ENCODE peak calls at places on chromosomes 1 and 21, in seven cellular contexts. P is CD8-positive, alpha-beta T cell; I is fibroblast of the aortic adventitia; J is CD4-positive, alpha-beta memory T cell; Y is AG10803; E is fibroblast of villous mesenchyme; M is PC-3. K is an unnamed sample.

GRCh38 chr1:172699111-172699510 is 40.2 kb downstream of the FASLG start:
- DNase-seq in Y (peak), E (no peak), J (peak), P (peak), M (peak), I (peak), K (peak)

GRCh38 chr1:165598676-165599059 is 32.4 kb upstream of the MGST3 start:
- DNase-seq in P (no peak), E (no peak), J (no peak), I (no peak), M (no peak), Y (no peak), K (no peak)

GRCh38 chr1:9251501-9251900 is 16.9 kb downstream of the H6PD start:
- DNase-seq in J (no peak), P (no peak), E (no peak), I (no peak), Y (no peak), M (no peak), K (no peak)

GRCh38 chr1:248165186-248165585 is 9.4 kb upstream of the OR2M2 start:
- DNase-seq in I (no peak), J (no peak), E (no peak), P (no peak), M (no peak), Y (no peak), K (no peak)

GRCh38 chr1:40712405-40712944 is 21.0 kb downstream of the NFYC start:
- DNase-seq in J (no peak), I (no peak), M (peak), Y (no peak), P (no peak), E (no peak), K (no peak)

GRCh38 chr1:62050165-62050564 is 144.5 kb upstream of the L1TD1 start:
- DNase-seq in I (no peak), P (no peak), J (no peak), Y (no peak), E (no peak), M (no peak), K (no peak)

GRCh38 chr1:67459068-67459467 is 28.9 kb upstream of the SERBP1 start:
- DNase-seq in Y (no peak), I (no peak), M (peak), P (no peak), J (no peak), E (no peak), K (no peak)

GRCh38 chr1:72954943-72955342 is 672.6 kb upstream of the NEGR1 start:
- DNase-seq in I (no peak), P (no peak), Y (no peak), J (no peak), E (no peak), M (peak), K (no peak)

GRCh38 chr1:98286656-98287055 is 365.8 kb upstream of the DPYD start:
- DNase-seq in P (no peak), Y (no peak), E (no peak), M (no peak), I (no peak), J (no peak), K (no peak)

GRCh38 chr1:113930499-113931161 is 1.5 kb downstream of the HIPK1 start:
- DNase-seq in J (peak), Y (peak), P (peak), M (peak), I (peak), E (peak), K (no peak)

GRCh38 chr1:106755682-106756406 is 300.6 kb upstream of the PRMT6 start:
- DNase-seq in M (peak), E (peak), I (peak), Y (peak), J (no peak), P (no peak), K (peak)

GRCh38 chr1:233389169-233389568 is 61.6 kb downstream of the MAP3K21 start:
- DNase-seq in P (no peak), M (peak), J (no peak), Y (no peak), I (no peak), E (peak), K (no peak)

GRCh38 chr1:212284332-212284743 is 872 bp upstream of the PPP2R5A start:
- DNase-seq in Y (peak), J (no peak), P (no peak), M (no peak), I (peak), E (no peak), K (no peak)

GRCh38 chr1:225607355-225607754 is 45.6 kb downstream of the ENAH start:
- DNase-seq in E (peak), P (no peak), M (no peak), I (no peak), Y (no peak), J (no peak), K (no peak)

GRCh38 chr21:17612565-17613241 is at the start of gene BTG3:
- DNase-seq in P (peak), E (peak), M (peak), J (peak), Y (peak), I (peak), K (peak)

GRCh38 chr1:30919025-30919881 is 10.7 kb upstream of the SDC3 start:
- DNase-seq in M (peak), P (no peak), E (peak), I (peak), Y (peak), J (no peak), K (peak)

GRCh38 chr1:84634536-84635205 is 55.6 kb downstream of the SSX2IP start:
- DNase-seq in M (peak), I (no peak), E (no peak), J (no peak), Y (no peak), P (no peak), K (no peak)

GRCh38 chr1:169312084-169312954 is 55.3 kb downstream of the NME7 start:
- DNase-seq in Y (peak), I (peak), M (peak), E (peak), P (no peak), J (peak), K (peak)

GRCh38 chr1:173330149-173330951 is 123.2 kb upstream of the TNFSF4 start:
- DNase-seq in E (peak), M (peak), I (peak), P (no peak), Y (peak), J (no peak), K (peak)

GRCh38 chr21:43207868-43208267 is 39.1 kb downstream of the CRYAA start:
- DNase-seq in Y (no peak), J (no peak), I (no peak), P (no peak), M (no peak), E (no peak), K (no peak)

GRCh38 chr1:192609110-192610079 is 26.6 kb upstream of the RGS13 start:
- DNase-seq in E (no peak), P (peak), I (no peak), Y (no peak), J (peak), M (no peak), K (no peak)

GRCh38 chr21:29092102-29092959 is 18.9 kb upstream of the CCT8 start:
- DNase-seq in E (peak), I (peak), J (no peak), Y (peak), P (no peak), M (no peak), K (no peak)

GRCh38 chr1:217029311-217030157 is 306.3 kb upstream of the ESRRG start:
- DNase-seq in I (peak), M (peak), Y (peak), J (no peak), P (no peak), E (peak), K (peak)

GRCh38 chr1:212162635-212163034 is 122.6 kb upstream of the PPP2R5A start:
- DNase-seq in P (no peak), I (peak), E (peak), M (no peak), Y (peak), J (peak), K (peak)

GRCh38 chr1:150578278-150579109 is 916 bp downstream of the MCL1 start:
- DNase-seq in P (no peak), Y (peak), I (peak), E (peak), J (peak), M (peak), K (peak)

GRCh38 chr1:183567584-183567983 is 22.7 kb downstream of the NCF2 start:
- DNase-seq in I (peak), J (no peak), E (no peak), P (no peak), Y (peak), M (peak), K (no peak)

GRCh38 chr1:24386241-24386640 is 27.3 kb downstream of the STPG1 start:
- DNase-seq in P (no peak), M (no peak), E (no peak), I (no peak), J (no peak), Y (peak), K (no peak)

GRCh38 chr1:183559061-183559460 is 31.2 kb downstream of the NCF2 start:
- DNase-seq in M (no peak), I (no peak), J (no peak), P (no peak), Y (no peak), E (no peak), K (no peak)

GRCh38 chr21:33968082-33968997 is 52.7 kb upstream of the ATP5PO start:
- DNase-seq in I (peak), J (no peak), E (peak), Y (peak), M (peak), P (no peak), K (no peak)

GRCh38 chr1:67540733-67541125 is 110.5 kb upstream of the SERBP1 start:
- DNase-seq in M (peak), Y (peak), P (no peak), I (no peak), E (no peak), J (no peak), K (no peak)

GRCh38 chr1:92816732-92817131 is 15.1 kb upstream of the RPL5 start:
- DNase-seq in I (no peak), E (no peak), P (no peak), J (no peak), M (no peak), Y (no peak), K (no peak)

GRCh38 chr1:40143891-40144575 is 17.2 kb upstream of the RLF start:
- DNase-seq in E (peak), J (peak), I (peak), Y (peak), M (peak), P (peak), K (no peak)

GRCh38 chr1:190179817-190180216 is 297.8 kb downstream of the BRINP3 start:
- DNase-seq in E (peak), Y (no peak), M (peak), J (no peak), I (peak), P (no peak), K (peak)

GRCh38 chr1:150092180-150092791 is 24.7 kb downstream of the VPS45 start:
- DNase-seq in J (no peak), P (no peak), E (no peak), M (no peak), I (no peak), Y (no peak), K (no peak)

GRCh38 chr1:7287013-7287412 is 484.1 kb upstream of the VAMP3 start:
- DNase-seq in Y (no peak), I (no peak), M (no peak), P (no peak), J (no peak), E (no peak), K (no peak)

GRCh38 chr1:47709302-47710074 is 271.6 kb downstream of the FOXD2 start:
- DNase-seq in M (no peak), J (peak), Y (no peak), P (no peak), E (no peak), I (no peak), K (no peak)

GRCh38 chr1:112618114-112618720 is 724 bp downstream of the ST7L start:
- DNase-seq in I (peak), J (peak), P (no peak), E (peak), M (no peak), Y (peak), K (no peak)

GRCh38 chr21:26583737-26584136 is 10.7 kb upstream of the CYYR1 start:
- DNase-seq in I (no peak), M (no peak), Y (peak), E (no peak), P (no peak), J (no peak), K (no peak)
- H3K4me3 ChIP-seq in I (no peak), M (peak), Y (peak), E (peak), P (no peak), J (no peak), K (no peak)

GRCh38 chr1:234699795-234700665 is 90.1 kb upstream of the IRF2BP2 start:
- DNase-seq in E (peak), M (no peak), I (peak), J (no peak), P (no peak), Y (peak), K (peak)
- H3K4me3 ChIP-seq in E (no peak), M (no peak), I (no peak), J (no peak), P (no peak), Y (no peak), K (no peak)

GRCh38 chr1:60213253-60213652 is 139.7 kb upstream of the C1orf87 start:
- DNase-seq in Y (no peak), M (no peak), I (no peak), P (no peak), E (no peak), J (no peak), K (no peak)
- H3K4me3 ChIP-seq in Y (no peak), M (no peak), I (no peak), P (no peak), E (no peak), J (no peak), K (no peak)

GRCh38 chr1:198153103-198153502 is 3.7 kb upstream of the NEK7 start:
- DNase-seq in J (no peak), M (peak), E (no peak), Y (peak), I (peak), P (no peak), K (no peak)
- H3K4me3 ChIP-seq in J (no peak), M (no peak), E (no peak), Y (no peak), I (no peak), P (no peak), K (no peak)

GRCh38 chr1:39131940-39132339 is 72.6 kb upstream of the MACF1 start:
- DNase-seq in I (no peak), M (no peak), P (no peak), J (no peak), E (no peak), Y (no peak), K (no peak)
- H3K4me3 ChIP-seq in I (no peak), M (peak), P (no peak), J (no peak), E (no peak), Y (no peak), K (no peak)

DNA sequence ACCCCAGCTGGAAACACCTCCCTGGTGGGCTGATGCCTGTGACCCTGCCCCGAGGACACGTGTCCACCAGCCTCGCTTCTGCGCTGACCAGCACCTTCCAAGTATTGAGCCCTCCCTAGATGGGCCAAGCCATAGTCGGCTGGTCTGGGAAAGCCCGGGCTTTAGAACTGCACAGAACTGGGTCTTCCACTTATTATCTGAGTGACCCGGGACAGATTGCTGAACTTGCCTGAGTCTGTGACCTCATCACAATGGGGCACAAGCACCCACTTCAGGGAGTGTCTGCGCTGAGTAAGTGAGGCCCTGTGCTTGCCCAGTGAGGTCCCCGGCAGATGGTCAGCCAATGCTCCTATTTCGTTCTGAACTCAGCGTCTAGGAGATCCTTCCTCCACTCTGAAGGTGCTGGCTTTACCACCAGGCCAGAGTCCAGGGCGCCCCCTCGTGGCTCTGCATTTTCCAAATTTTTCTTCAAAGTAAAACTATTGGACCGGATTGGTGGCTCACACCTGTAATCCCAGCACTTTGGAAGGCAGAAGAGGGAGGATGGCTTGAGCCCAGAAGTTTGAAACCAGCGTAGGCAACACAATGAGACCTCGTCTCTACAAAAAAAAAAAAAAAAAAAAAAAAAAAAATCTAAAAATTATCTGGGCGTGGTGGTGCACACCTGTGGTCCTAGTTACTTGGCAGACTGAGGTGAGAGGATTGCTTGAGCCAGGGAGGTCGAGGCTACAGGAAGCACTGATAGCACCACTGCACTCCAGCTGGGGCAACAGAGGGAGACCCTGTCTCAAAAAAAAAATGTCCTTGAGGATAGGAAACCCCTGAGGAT is 61.8 kb downstream of the FCRL5 start:
- DNase-seq in I (peak), E (peak), P (no peak), J (peak), Y (peak), M (peak), K (peak)
- H3K4me3 ChIP-seq in I (no peak), E (no peak), P (no peak), J (no peak), Y (no peak), M (no peak), K (no peak)

GRCh38 chr1:75841421-75841820 is 44.7 kb downstream of the MSH4 start:
- DNase-seq in Y (no peak), E (no peak), J (no peak), M (no peak), P (no peak), I (no peak), K (no peak)

GRCh38 chr1:75838099-75838498 is 41.4 kb downstream of the MSH4 start:
- DNase-seq in P (no peak), Y (no peak), I (peak), M (no peak), J (no peak), E (no peak), K (no peak)

DNA sequence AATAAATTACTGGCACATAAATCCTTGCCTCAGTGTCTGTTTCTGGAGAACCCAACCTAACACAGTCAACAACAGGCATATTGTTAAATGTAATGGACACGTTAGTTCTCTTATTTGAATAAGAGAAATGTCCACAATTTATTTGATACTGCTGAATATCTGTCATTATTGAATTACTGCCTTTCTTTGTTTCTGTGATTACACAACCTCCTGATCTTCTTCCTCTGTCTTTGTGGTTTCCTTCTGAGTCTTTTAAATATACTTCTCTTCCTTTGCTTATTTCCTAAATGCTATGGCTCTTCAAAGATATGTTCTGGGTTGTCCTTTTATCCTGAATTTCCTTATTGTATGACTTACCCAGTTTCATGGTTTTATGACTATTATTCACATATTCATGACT is 39.8 kb downstream of the MSH4 start:
- DNase-seq in Y (no peak), P (no peak), M (no peak), J (no peak), E (no peak), I (no peak), K (no peak)
- H3K4me3 ChIP-seq in Y (no peak), P (no peak), M (no peak), J (no peak), E (no peak), I (no peak), K (no peak)

DNA sequence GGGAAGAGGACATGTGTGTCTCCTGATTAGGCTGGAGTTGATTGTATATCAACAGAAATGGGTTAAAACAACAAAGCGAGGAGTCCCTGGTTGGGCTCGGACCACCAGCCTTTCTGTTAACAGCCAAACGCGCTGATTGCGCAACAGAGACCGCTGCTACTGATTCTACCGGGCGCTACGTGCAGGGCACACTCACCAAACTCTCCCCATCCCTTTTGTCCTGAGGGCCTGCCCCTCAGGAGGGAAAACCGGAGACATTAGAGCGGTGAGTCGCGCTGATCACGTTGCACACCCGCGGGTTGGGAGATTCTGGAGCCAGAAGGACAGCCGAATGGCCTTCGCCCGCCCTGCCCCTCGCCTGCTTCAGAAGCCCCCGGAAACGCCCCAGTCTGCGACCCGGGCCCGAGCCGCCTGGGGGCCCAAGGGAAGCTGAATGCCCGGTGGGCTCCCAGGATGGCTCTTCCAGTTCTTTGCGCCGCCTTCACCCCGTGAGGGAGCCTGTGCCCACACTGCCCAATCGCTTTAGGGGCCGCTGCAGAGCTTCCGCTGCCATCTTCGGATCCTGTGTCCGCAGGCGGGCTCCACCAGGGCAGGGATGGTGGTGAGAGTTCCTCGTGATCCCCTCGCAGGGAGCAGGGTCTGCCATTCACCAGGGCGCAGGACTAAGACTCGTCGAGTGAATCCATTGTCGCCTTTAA is 165.4 kb upstream of the NBPF11 start:
- DNase-seq in I (no peak), J (no peak), M (no peak), P (no peak), Y (no peak), E (no peak), K (no peak)
- H3K4me3 ChIP-seq in I (no peak), J (no peak), M (no peak), P (peak), Y (no peak), E (no peak), K (no peak)

GRCh38 chr1:152398812-152399698 is 15.0 kb downstream of the CRNN start:
- DNase-seq in E (no peak), J (peak), M (peak), P (no peak), I (peak), Y (peak), K (no peak)
- H3K4me3 ChIP-seq in E (no peak), J (no peak), M (no peak), P (no peak), I (no peak), Y (no peak), K (no peak)

GRCh38 chr1:170666661-170667060 is 2.7 kb downstream of the PRRX1 start:
- DNase-seq in J (no peak), E (peak), Y (no peak), P (no peak), M (no peak), I (no peak), K (no peak)
- H3K4me3 ChIP-seq in J (no peak), E (peak), Y (peak), P (no peak), M (no peak), I (peak), K (peak)

K was measured in skeletal muscle cell.